ENCODE peak calls at places on chromosome 7, in six cellular contexts. One of them, this sample, is unnamed.

GRCh38 chr7:146116452-146117219 is at the start of gene CNTNAP2:
- DNase-seq in upper lobe of right lung: no peak
- DNase-seq in GM20000: no peak
- DNase-seq in endothelial cell: peak; percentile 27
- DNase-seq in HCT116: no peak
- DNase-seq in type B pancreatic cell: peak; percentile 70
- DNase-seq in this sample: no peak

GRCh38 chr7:136309407-136309806 is 332.2 kb upstream of the MTPN start:
- DNase-seq in upper lobe of right lung: no peak
- DNase-seq in GM20000: no peak
- DNase-seq in endothelial cell: no peak
- DNase-seq in HCT116: no peak
- DNase-seq in type B pancreatic cell: no peak
- DNase-seq in this sample: no peak

GRCh38 chr7:39430441-39430840 is 135.8 kb upstream of the YAE1 start:
- DNase-seq in upper lobe of right lung: no peak
- DNase-seq in GM20000: no peak
- DNase-seq in endothelial cell: no peak
- DNase-seq in HCT116: no peak
- DNase-seq in type B pancreatic cell: no peak
- DNase-seq in this sample: no peak

GRCh38 chr7:80699656-80700318 is 61.3 kb downstream of the CD36 start:
- DNase-seq in upper lobe of right lung: no peak
- DNase-seq in GM20000: no peak
- DNase-seq in endothelial cell: no peak
- DNase-seq in HCT116: no peak
- DNase-seq in type B pancreatic cell: no peak
- DNase-seq in this sample: no peak

GRCh38 chr7:117993377-117994003 is 120.2 kb upstream of the CTTNBP2 start:
- DNase-seq in upper lobe of right lung: no peak
- DNase-seq in GM20000: peak; percentile 32
- DNase-seq in endothelial cell: peak; percentile 54
- DNase-seq in HCT116: peak; percentile 59
- DNase-seq in type B pancreatic cell: no peak
- DNase-seq in this sample: peak; percentile 49

GRCh38 chr7:141113131-141113530 is 39.3 kb downstream of the TMEM178B start:
- DNase-seq in upper lobe of right lung: no peak
- DNase-seq in GM20000: no peak
- DNase-seq in endothelial cell: no peak
- DNase-seq in HCT116: no peak
- DNase-seq in type B pancreatic cell: no peak
- DNase-seq in this sample: no peak

GRCh38 chr7:92614586-92615237 is 24.5 kb upstream of the FAM133B start:
- DNase-seq in upper lobe of right lung: no peak
- DNase-seq in GM20000: no peak
- DNase-seq in endothelial cell: no peak
- DNase-seq in HCT116: no peak
- DNase-seq in type B pancreatic cell: no peak
- DNase-seq in this sample: no peak

GRCh38 chr7:105971867-105972266 is 8.8 kb downstream of the CDHR3 start:
- DNase-seq in upper lobe of right lung: no peak
- DNase-seq in GM20000: no peak
- DNase-seq in endothelial cell: no peak
- DNase-seq in HCT116: no peak
- DNase-seq in type B pancreatic cell: no peak
- DNase-seq in this sample: no peak

GRCh38 chr7:130383187-130383980 is 3.1 kb downstream of the CPA1 start:
- DNase-seq in upper lobe of right lung: no peak
- DNase-seq in GM20000: no peak
- DNase-seq in endothelial cell: no peak
- DNase-seq in HCT116: no peak
- DNase-seq in type B pancreatic cell: peak; percentile 50
- DNase-seq in this sample: no peak

GRCh38 chr7:135459076-135459475 is 50.8 kb downstream of the CNOT4 start:
- DNase-seq in upper lobe of right lung: no peak
- DNase-seq in GM20000: no peak
- DNase-seq in endothelial cell: no peak
- DNase-seq in HCT116: no peak
- DNase-seq in type B pancreatic cell: no peak
- DNase-seq in this sample: no peak

GRCh38 chr7:3739983-3740382 is 438.9 kb downstream of the SDK1 start:
- DNase-seq in upper lobe of right lung: no peak
- DNase-seq in GM20000: no peak
- DNase-seq in endothelial cell: no peak
- DNase-seq in HCT116: no peak
- DNase-seq in type B pancreatic cell: no peak
- DNase-seq in this sample: no peak

GRCh38 chr7:151813997-151814396 is 62.9 kb downstream of the PRKAG2 start:
- DNase-seq in upper lobe of right lung: no peak
- DNase-seq in GM20000: no peak
- DNase-seq in endothelial cell: no peak
- DNase-seq in HCT116: no peak
- DNase-seq in type B pancreatic cell: no peak
- DNase-seq in this sample: no peak

GRCh38 chr7:126411032-126411820 is 841.5 kb downstream of the GRM8 start:
- DNase-seq in upper lobe of right lung: no peak
- DNase-seq in GM20000: peak; percentile 4
- DNase-seq in endothelial cell: no peak
- DNase-seq in HCT116: no peak
- DNase-seq in type B pancreatic cell: no peak
- DNase-seq in this sample: peak; percentile 12

DNA sequence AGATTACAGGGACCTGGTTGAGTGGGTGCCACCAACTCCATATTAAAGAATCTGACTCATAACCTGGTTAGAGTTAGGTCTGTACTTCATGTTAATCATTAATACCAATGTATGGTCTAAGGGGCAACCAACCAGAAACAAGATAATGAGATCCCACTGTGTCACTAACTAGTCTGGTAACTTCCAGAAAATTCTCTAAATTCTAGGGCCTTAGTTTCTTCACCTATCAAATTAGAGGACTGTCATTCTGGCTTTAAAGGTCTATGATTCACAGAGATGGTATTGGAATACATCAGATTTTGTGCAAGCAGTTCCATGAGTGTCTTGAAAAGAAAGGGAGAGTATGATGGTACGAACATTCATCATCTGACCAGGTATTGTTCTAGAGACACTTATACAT is 102.2 kb downstream of the SNX10 start:
- DNase-seq in upper lobe of right lung: no peak
- DNase-seq in GM20000: no peak
- DNase-seq in endothelial cell: no peak
- DNase-seq in HCT116: no peak
- DNase-seq in type B pancreatic cell: no peak
- DNase-seq in this sample: no peak
- TF ChIP-seq CTCF in upper lobe of right lung: no peak
- TF ChIP-seq CTCF in GM20000: no peak
- TF ChIP-seq CTCF in endothelial cell: no peak
- TF ChIP-seq CTCF in HCT116: no peak
- TF ChIP-seq CTCF in type B pancreatic cell: no peak
- TF ChIP-seq CTCF in this sample: no peak

DNA sequence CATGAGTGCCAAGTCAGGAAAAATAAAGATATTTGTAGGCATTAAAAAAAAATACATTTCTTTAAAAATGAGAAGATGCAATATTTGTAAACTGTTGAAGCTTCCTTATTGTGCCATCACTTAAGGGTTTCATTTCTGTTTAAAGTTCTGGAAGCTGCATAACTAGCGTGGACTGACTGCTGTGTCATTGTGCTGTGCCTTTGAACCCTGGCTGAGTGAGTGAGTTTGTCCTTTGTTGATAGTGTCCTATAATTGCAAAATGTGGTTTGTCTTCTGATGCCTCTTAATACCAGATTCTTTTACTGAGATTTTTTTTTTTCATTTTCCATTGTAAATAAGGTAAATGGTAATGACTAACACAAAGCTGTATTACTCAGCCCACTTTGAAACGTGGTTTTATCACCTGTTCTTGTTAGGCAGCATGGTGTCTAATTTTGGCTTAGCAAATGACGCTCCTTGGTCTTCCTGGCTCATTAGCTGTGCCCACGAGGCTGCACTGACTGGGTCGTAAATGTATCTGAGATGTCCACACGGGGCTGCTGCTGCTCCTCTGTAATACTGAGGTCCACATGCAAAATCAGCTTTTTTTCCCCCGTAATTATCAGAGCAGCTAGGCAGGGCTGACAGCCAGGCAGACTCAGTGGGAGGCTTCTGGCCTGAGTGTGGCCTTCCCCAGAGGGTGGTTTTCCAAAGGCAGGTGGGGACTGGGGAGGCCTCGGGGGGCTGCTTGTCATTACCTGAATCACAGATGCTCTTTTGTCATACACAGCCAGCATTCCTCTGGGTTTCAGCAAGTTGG is 14.8 kb downstream of the ZSCAN25 start:
- DNase-seq in upper lobe of right lung: no peak
- DNase-seq in GM20000: no peak
- DNase-seq in endothelial cell: no peak
- DNase-seq in HCT116: no peak
- DNase-seq in type B pancreatic cell: no peak
- DNase-seq in this sample: no peak
- TF ChIP-seq CTCF in upper lobe of right lung: peak; percentile 25
- TF ChIP-seq CTCF in GM20000: no peak
- TF ChIP-seq CTCF in endothelial cell: no peak
- TF ChIP-seq CTCF in HCT116: no peak
- TF ChIP-seq CTCF in type B pancreatic cell: peak; percentile 45
- TF ChIP-seq CTCF in this sample: no peak

GRCh38 chr7:31440511-31440910 is 73.4 kb upstream of the ITPRID1 start:
- DNase-seq in upper lobe of right lung: no peak
- DNase-seq in GM20000: no peak
- DNase-seq in endothelial cell: no peak
- DNase-seq in HCT116: no peak
- DNase-seq in type B pancreatic cell: no peak
- DNase-seq in this sample: no peak
- TF ChIP-seq CTCF in upper lobe of right lung: no peak
- TF ChIP-seq CTCF in GM20000: no peak
- TF ChIP-seq CTCF in endothelial cell: no peak
- TF ChIP-seq CTCF in HCT116: no peak
- TF ChIP-seq CTCF in type B pancreatic cell: no peak
- TF ChIP-seq CTCF in this sample: no peak

DNA sequence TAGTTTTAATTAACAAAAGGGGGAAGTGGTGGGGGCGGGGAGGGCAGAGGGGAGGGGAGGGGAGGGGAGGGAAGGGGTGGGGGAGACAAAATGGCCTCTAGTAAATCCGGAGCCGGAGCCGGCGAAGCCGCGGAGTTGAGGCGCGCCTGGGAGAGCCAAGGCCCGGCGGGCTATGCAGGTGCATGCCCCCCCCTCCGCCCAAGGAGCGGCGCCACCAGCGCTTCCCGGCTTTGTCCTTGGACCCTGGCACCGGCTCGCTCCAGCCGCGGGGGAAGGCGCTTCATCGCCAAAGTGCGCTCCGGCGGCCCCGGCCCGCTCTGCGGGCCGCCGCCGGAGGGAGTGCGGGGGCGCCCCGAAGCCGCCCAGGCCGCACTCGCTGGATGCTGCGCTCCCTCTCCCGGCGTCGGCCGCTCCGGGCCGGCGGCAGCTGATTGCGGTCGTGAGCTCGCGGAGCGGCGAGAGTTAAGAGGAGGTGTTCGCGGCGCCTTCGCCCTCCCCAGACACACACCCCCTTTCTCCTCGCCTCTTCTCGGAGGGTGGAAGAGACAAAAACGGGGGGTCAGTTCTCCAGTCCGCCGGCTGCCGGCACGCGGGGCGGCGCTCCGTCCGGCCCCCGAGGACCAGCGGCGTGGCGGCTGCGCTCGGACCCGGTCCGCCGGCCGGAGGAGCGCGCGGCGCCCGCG is at the start of gene LRRC4:
- DNase-seq in upper lobe of right lung: peak; percentile 74
- DNase-seq in GM20000: peak; percentile 82
- DNase-seq in endothelial cell: peak; percentile 59
- DNase-seq in HCT116: no peak
- DNase-seq in type B pancreatic cell: no peak
- DNase-seq in this sample: peak; percentile 49
- TF ChIP-seq CTCF in upper lobe of right lung: peak; percentile 13
- TF ChIP-seq CTCF in GM20000: no peak
- TF ChIP-seq CTCF in endothelial cell: no peak
- TF ChIP-seq CTCF in HCT116: no peak
- TF ChIP-seq CTCF in type B pancreatic cell: peak; percentile 42
- TF ChIP-seq CTCF in this sample: no peak

GRCh38 chr7:14639801-14640200 is 262.8 kb downstream of the DGKB start:
- DNase-seq in upper lobe of right lung: no peak
- DNase-seq in GM20000: no peak
- DNase-seq in endothelial cell: no peak
- DNase-seq in HCT116: no peak
- DNase-seq in type B pancreatic cell: no peak
- DNase-seq in this sample: no peak

GRCh38 chr7:14635955-14636354 is 266.6 kb downstream of the DGKB start:
- DNase-seq in upper lobe of right lung: no peak
- DNase-seq in GM20000: no peak
- DNase-seq in endothelial cell: no peak
- DNase-seq in HCT116: no peak
- DNase-seq in type B pancreatic cell: no peak
- DNase-seq in this sample: no peak

GRCh38 chr7:14639329-14639728 is 263.2 kb downstream of the DGKB start:
- DNase-seq in upper lobe of right lung: no peak
- DNase-seq in GM20000: no peak
- DNase-seq in endothelial cell: no peak
- DNase-seq in HCT116: no peak
- DNase-seq in type B pancreatic cell: no peak
- DNase-seq in this sample: no peak

GRCh38 chr7:14637968-14638367 is 264.6 kb downstream of the DGKB start:
- DNase-seq in upper lobe of right lung: no peak
- DNase-seq in GM20000: no peak
- DNase-seq in endothelial cell: no peak
- DNase-seq in HCT116: no peak
- DNase-seq in type B pancreatic cell: no peak
- DNase-seq in this sample: no peak
- TF ChIP-seq CTCF in upper lobe of right lung: no peak
- TF ChIP-seq CTCF in GM20000: no peak
- TF ChIP-seq CTCF in endothelial cell: no peak
- TF ChIP-seq CTCF in HCT116: no peak
- TF ChIP-seq CTCF in type B pancreatic cell: no peak
- TF ChIP-seq CTCF in this sample: no peak

GRCh38 chr7:16702433-16702832 is 51.1 kb upstream of the TSPAN13 start:
- DNase-seq in upper lobe of right lung: no peak
- DNase-seq in GM20000: no peak
- DNase-seq in endothelial cell: no peak
- DNase-seq in HCT116: no peak
- DNase-seq in type B pancreatic cell: no peak
- DNase-seq in this sample: no peak
- TF ChIP-seq CTCF in upper lobe of right lung: no peak
- TF ChIP-seq CTCF in GM20000: no peak
- TF ChIP-seq CTCF in endothelial cell: no peak
- TF ChIP-seq CTCF in HCT116: no peak
- TF ChIP-seq CTCF in type B pancreatic cell: no peak
- TF ChIP-seq CTCF in this sample: no peak

GRCh38 chr7:97064972-97065587 is 40.4 kb upstream of the DLX5 start:
- DNase-seq in upper lobe of right lung: no peak
- DNase-seq in GM20000: peak; percentile 55
- DNase-seq in endothelial cell: peak; percentile 35
- DNase-seq in HCT116: peak; percentile 34
- DNase-seq in type B pancreatic cell: no peak
- DNase-seq in this sample: peak; percentile 53
- TF ChIP-seq CTCF in upper lobe of right lung: peak; percentile 74
- TF ChIP-seq CTCF in GM20000: peak; percentile 67
- TF ChIP-seq CTCF in endothelial cell: peak; percentile 63
- TF ChIP-seq CTCF in HCT116: peak; percentile 73
- TF ChIP-seq CTCF in type B pancreatic cell: peak; percentile 85
- TF ChIP-seq CTCF in this sample: peak; percentile 74

This sample was measured in GM12865.